ENCODE peak calls at places on chromosomes 6 and 20, in eight cellular contexts. C is neural progenitor cell, S is astrocyte of the spinal cord, X is epithelial cell of esophagus, D is brain microvascular endothelial cell, E is psoas muscle, H is SJSA1, B is IMR-90. W is an unnamed sample.

GRCh38 chr6:144543006-144543871 is 258.1 kb downstream of the UTRN start:
- DNase-seq in C (no peak), B (peak), H (peak), E (no peak), D (peak), S (peak), X (peak), W (no peak)

GRCh38 chr6:130981409-130981808 is 81.6 kb downstream of the EPB41L2 start:
- DNase-seq in X (no peak), S (peak), B (peak), C (no peak), H (no peak), D (no peak), E (no peak), W (peak)

GRCh38 chr6:140494321-140495085 is 1120.1 kb upstream of the CITED2 start:
- DNase-seq in D (no peak), C (no peak), S (no peak), H (no peak), X (peak), E (no peak), B (no peak), W (no peak)

GRCh38 chr6:137234505-137234863 is 15.3 kb upstream of the IFNGR1 start:
- DNase-seq in H (no peak), X (peak), D (no peak), B (no peak), C (no peak), E (no peak), S (no peak), W (no peak)

GRCh38 chr6:151904631-151905030 is 97.1 kb downstream of the ESR1 start:
- DNase-seq in D (no peak), H (no peak), C (no peak), B (no peak), X (no peak), S (no peak), E (no peak), W (no peak)

GRCh38 chr6:36954262-36954931 is at the start of gene PI16:
- DNase-seq in C (no peak), S (no peak), E (no peak), D (no peak), B (no peak), X (no peak), H (no peak), W (no peak)

GRCh38 chr20:58023346-58023745 is 205.1 kb downstream of the ANKRD60 start:
- DNase-seq in S (no peak), D (no peak), X (no peak), H (no peak), C (no peak), B (no peak), E (no peak), W (no peak)

GRCh38 chr6:42929928-42930360 is 664 bp downstream of the CNPY3 start:
- DNase-seq in C (no peak), D (peak), S (peak), X (peak), H (peak), B (peak), E (no peak), W (peak)

DNA sequence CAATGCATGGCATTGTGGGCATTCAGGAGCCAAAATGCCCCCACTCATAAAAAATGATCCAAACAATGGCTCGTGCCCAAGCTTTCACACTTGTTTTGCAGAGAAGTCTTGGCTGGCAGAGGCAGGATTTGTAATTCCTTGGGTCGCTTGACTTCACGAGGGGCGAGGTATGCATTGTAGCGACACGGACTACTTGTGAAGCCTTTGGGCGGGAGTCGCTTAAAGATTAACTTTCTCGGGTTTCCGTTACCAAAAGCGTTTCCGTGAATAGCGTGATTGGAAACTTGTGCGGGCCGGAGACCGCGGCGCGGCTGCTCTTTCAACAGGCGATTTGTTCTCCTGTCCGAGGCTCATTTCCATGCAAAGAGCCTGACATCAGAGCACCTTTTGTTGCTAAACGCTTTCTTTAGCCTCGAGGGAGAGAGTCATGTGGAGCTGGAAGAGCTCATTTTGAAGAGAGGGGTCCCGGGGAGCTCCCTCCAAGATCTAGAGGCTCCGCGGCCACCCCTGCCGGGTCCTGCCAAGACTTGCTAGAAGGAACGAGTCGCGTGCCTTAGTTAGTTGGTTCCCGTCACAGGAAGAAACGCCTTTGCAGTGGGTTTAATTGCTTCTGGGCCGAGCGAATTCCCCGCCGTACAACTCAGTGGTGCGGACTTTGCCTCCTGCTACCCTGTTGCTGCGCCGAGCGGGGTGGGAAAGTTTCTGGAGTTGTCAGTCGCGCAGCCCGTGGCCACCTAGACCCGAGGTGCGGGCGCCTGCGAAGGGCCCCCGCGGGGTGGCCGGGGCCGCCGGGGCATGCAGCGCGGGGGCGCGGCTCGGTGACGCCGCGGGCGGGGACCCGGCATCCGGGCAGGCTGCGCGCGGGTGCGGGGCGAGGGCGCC is at the start of gene SASH1:
- DNase-seq in E (peak), D (peak), B (peak), X (peak), C (peak), H (peak), S (peak), W (peak)
- H3K4me3 ChIP-seq in E (peak), D (peak), B (peak), X (peak), C (peak), H (peak), S (peak), W (peak)

GRCh38 chr6:99348220-99348822 is 1.2 kb downstream of the FAXC start:
- DNase-seq in X (no peak), B (no peak), D (no peak), E (no peak), C (peak), H (no peak), S (no peak), W (no peak)

GRCh38 chr6:99346595-99346994 is 2.9 kb downstream of the FAXC start:
- DNase-seq in D (no peak), B (no peak), C (no peak), X (no peak), S (no peak), E (no peak), H (no peak), W (no peak)

GRCh38 chr6:99349620-99350141 is at the start of gene FAXC:
- DNase-seq in X (peak), E (peak), B (peak), C (peak), D (no peak), S (no peak), H (peak), W (no peak)

GRCh38 chr6:99348823-99349619 is 453 bp downstream of the FAXC start:
- DNase-seq in S (no peak), B (peak), H (no peak), C (no peak), X (no peak), E (no peak), D (no peak), W (no peak)

GRCh38 chr6:99347804-99348203 is 1.7 kb downstream of the FAXC start:
- DNase-seq in X (no peak), B (no peak), H (no peak), E (no peak), S (no peak), C (peak), D (no peak), W (no peak)
- H3K4me3 ChIP-seq in X (no peak), B (no peak), H (peak), E (no peak), S (no peak), C (peak), D (no peak), W (no peak)

GRCh38 chr6:157108923-157109322 is 214.4 kb downstream of the TMEM242 start:
- DNase-seq in E (no peak), S (no peak), C (no peak), B (no peak), H (no peak), X (no peak), D (no peak), W (no peak)

GRCh38 chr6:157107571-157107914 is 215.8 kb downstream of the TMEM242 start:
- DNase-seq in X (no peak), D (no peak), E (no peak), B (no peak), C (no peak), S (no peak), H (no peak), W (no peak)

GRCh38 chr6:157106487-157106886 is 216.8 kb downstream of the TMEM242 start:
- DNase-seq in D (peak), E (no peak), H (no peak), X (peak), B (peak), C (no peak), S (peak), W (no peak)

GRCh38 chr6:157110620-157111019 is 212.7 kb downstream of the TMEM242 start:
- DNase-seq in C (no peak), D (peak), H (no peak), S (peak), E (no peak), X (no peak), B (peak), W (peak)

GRCh38 chr6:157107915-157108651 is 215.2 kb downstream of the TMEM242 start:
- DNase-seq in S (peak), E (no peak), C (no peak), D (peak), X (peak), H (no peak), B (peak), W (peak)
- H3K4me3 ChIP-seq in S (no peak), E (no peak), C (no peak), D (no peak), X (no peak), H (no peak), B (no peak), W (peak)

GRCh38 chr6:44300424-44300823 is 12.7 kb downstream of the AARS2 start:
- DNase-seq in S (no peak), X (no peak), C (no peak), E (peak), D (no peak), H (no peak), B (no peak), W (no peak)

GRCh38 chr6:44297063-44298038 is 15.8 kb downstream of the AARS2 start:
- DNase-seq in E (peak), B (peak), C (peak), S (peak), X (peak), D (no peak), H (no peak), W (no peak)

GRCh38 chr6:44298864-44299263 is 14.3 kb downstream of the AARS2 start:
- DNase-seq in X (no peak), C (no peak), H (no peak), S (no peak), E (no peak), B (no peak), D (no peak), W (no peak)

GRCh38 chr6:44301106-44301505 is 12.0 kb downstream of the AARS2 start:
- DNase-seq in H (no peak), B (no peak), S (no peak), D (no peak), E (peak), C (no peak), X (no peak), W (no peak)

GRCh38 chr6:44298055-44298803 is 14.9 kb downstream of the AARS2 start:
- DNase-seq in X (no peak), S (no peak), H (no peak), E (no peak), C (no peak), D (no peak), B (no peak), W (no peak)
- H3K4me3 ChIP-seq in X (no peak), S (no peak), H (no peak), E (peak), C (peak), D (no peak), B (peak), W (no peak)

GRCh38 chr6:111758608-111759293 is 114.5 kb downstream of the FYN start:
- DNase-seq in E (no peak), D (no peak), C (no peak), H (no peak), S (no peak), X (no peak), B (no peak), W (no peak)

GRCh38 chr6:111759836-111760785 is 113.1 kb downstream of the FYN start:
- DNase-seq in H (peak), E (no peak), C (peak), S (peak), B (peak), D (peak), X (no peak), W (peak)

GRCh38 chr6:111761783-111762312 is 111.4 kb downstream of the FYN start:
- DNase-seq in E (no peak), B (peak), H (no peak), D (peak), C (peak), S (peak), X (no peak), W (no peak)

GRCh38 chr6:111757342-111757741 is 115.9 kb downstream of the FYN start:
- DNase-seq in D (peak), B (peak), H (no peak), X (peak), C (no peak), S (peak), E (no peak), W (no peak)

DNA sequence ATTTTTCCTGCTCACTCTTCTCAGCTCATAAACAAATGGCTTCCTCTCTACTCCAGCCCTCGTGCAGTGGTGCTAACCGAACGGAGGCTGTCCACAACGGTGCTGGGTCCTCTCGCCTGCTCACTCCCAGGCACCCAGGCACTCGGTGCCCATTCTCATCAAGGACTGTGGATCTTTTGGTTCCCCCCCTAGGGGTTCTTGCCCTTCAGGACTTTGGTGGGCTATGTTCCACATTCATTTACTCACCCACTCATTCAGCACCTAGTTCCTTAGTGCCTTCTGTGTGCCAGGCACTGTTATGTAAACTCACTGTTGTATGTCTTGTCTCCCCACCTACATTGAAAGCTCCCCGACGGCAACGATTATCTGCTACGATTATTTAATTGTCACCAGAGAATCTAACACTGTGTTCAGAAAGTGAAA is 113.8 kb downstream of the FYN start:
- DNase-seq in S (no peak), B (peak), X (no peak), E (no peak), C (no peak), H (no peak), D (no peak), W (no peak)
- H3K4me3 ChIP-seq in S (no peak), B (peak), X (no peak), E (no peak), C (no peak), H (no peak), D (no peak), W (peak)

GRCh38 chr20:3934628-3935027 is 45.4 kb downstream of the PANK2 start:
- DNase-seq in D (no peak), B (peak), H (no peak), X (no peak), S (no peak), C (no peak), E (no peak), W (no peak)

GRCh38 chr20:3935295-3935955 is 46.2 kb downstream of the PANK2 start:
- DNase-seq in C (no peak), X (no peak), E (peak), S (no peak), H (no peak), B (no peak), D (no peak), W (no peak)

GRCh38 chr20:3932277-3933073 is 43.3 kb downstream of the PANK2 start:
- DNase-seq in C (no peak), D (no peak), X (no peak), B (peak), E (no peak), S (peak), H (no peak), W (no peak)

GRCh38 chr20:3931664-3932063 is 42.5 kb downstream of the PANK2 start:
- DNase-seq in E (no peak), H (no peak), X (no peak), B (peak), D (no peak), C (no peak), S (no peak), W (no peak)

GRCh38 chr20:3933126-3933684 is 44.0 kb downstream of the PANK2 start:
- DNase-seq in D (no peak), X (no peak), C (no peak), S (no peak), H (no peak), B (no peak), E (no peak), W (no peak)
- H3K4me3 ChIP-seq in D (no peak), X (no peak), C (no peak), S (no peak), H (no peak), B (no peak), E (peak), W (no peak)

DNA sequence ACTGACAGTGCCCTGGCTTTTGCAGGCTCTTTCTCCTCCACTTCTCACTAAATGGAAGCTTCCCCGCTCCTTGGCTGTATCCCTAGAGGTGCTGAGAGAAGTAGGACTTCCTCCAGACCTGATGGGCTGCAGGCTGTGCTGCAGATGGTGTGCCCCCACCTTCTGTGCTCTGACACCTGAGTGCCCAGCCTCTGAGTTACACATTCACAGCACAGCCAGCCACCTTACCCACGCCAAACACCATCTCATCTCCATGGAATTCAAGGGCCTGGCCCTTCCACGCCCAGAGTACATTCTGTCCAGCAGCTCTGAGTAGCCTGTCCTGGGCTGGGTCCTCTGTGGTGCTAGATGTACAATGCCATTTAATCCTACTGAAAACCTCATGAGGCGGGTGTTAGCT is 5.3 kb downstream of the SFTA2 start:
- DNase-seq in C (no peak), S (peak), H (no peak), B (no peak), X (peak), E (peak), D (no peak), W (no peak)
- H3K4me3 ChIP-seq in C (no peak), S (no peak), H (no peak), B (no peak), X (no peak), E (no peak), D (no peak), W (no peak)

DNA sequence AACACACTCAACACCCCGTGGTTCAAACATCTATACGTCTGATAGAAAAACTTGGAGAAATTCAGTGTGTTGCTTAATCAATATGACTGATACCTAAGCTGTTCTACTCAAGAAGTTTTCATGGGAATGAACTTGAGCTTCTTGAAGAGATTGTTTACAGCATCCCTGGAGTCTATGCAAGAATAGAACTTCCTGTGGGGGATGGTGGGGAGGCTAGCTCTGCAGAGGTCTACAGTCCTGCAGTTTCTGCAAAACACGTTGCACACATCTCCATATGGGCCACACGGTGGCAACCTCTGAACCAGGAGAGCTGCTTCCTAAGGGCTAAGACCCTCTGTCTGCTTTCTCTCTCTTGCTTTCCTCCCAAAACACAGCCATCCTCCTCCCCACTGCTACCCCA is 32.7 kb upstream of the FANCE start:
- DNase-seq in S (peak), E (no peak), B (peak), C (peak), H (peak), X (no peak), D (peak), W (peak)
- H3K4me3 ChIP-seq in S (no peak), E (no peak), B (no peak), C (no peak), H (no peak), X (no peak), D (no peak), W (no peak)

GRCh38 chr6:16470502-16471221 is 232.3 kb downstream of the GMPR start:
- DNase-seq in C (no peak), H (no peak), S (no peak), B (no peak), E (no peak), X (no peak), D (peak), W (no peak)
- H3K4me3 ChIP-seq in C (no peak), H (no peak), S (no peak), B (no peak), E (no peak), X (no peak), D (no peak), W (no peak)